ENCODE peak calls at places on chromosome 15, in five cellular contexts. X, Z, V, P and R are unnamed samples.

GRCh38 chr15:81334768-81335447 is 11.0 kb upstream of the STARD5 start:
- DNase-seq in X (no peak), Z (no peak), V (no peak), P (no peak), R (no peak)

GRCh38 chr15:96268421-96269204 is 61.9 kb upstream of the NR2F2 start:
- DNase-seq in X (peak; percentile 22), Z (no peak), V (no peak), P (no peak), R (peak; percentile 62)

GRCh38 chr15:101039461-101039860 is 120.3 kb downstream of the LRRK1 start:
- DNase-seq in X (no peak), Z (no peak), V (peak; percentile 81), P (no peak), R (peak; percentile 55)

GRCh38 chr15:62067448-62068044 is 769 bp downstream of the C2CD4A start:
- DNase-seq in X (peak; percentile 25), Z (no peak), V (no peak), P (no peak), R (no peak)

GRCh38 chr15:60179786-60180391 is 175.8 kb downstream of the FOXB1 start:
- DNase-seq in X (peak; percentile 42), Z (no peak), V (peak; percentile 65), P (no peak), R (peak; percentile 47)

GRCh38 chr15:85381850-85382751 is 1.7 kb downstream of the AKAP13 start:
- DNase-seq in X (peak; percentile 29), Z (no peak), V (no peak), P (no peak), R (no peak)

GRCh38 chr15:37015025-37015424 is 85.3 kb downstream of the MEIS2 start:
- DNase-seq in X (no peak), Z (no peak), V (no peak), P (no peak), R (peak; percentile 47)

GRCh38 chr15:36208868-36209582 is 370.4 kb upstream of the CDIN1 start:
- DNase-seq in X (no peak), Z (no peak), V (no peak), P (no peak), R (peak; percentile 45)

GRCh38 chr15:67991706-67992105 is 62.4 kb upstream of the PIAS1 start:
- DNase-seq in X (no peak), Z (no peak), V (no peak), P (no peak), R (no peak)

GRCh38 chr15:97904196-97904572 is 56.3 kb upstream of the ARRDC4 start:
- DNase-seq in X (peak; percentile 74), Z (no peak), V (peak; percentile 49), P (peak; percentile 63), R (peak; percentile 42)

GRCh38 chr15:74134387-74135027 is 4.1 kb downstream of the ISLR2 start:
- DNase-seq in X (no peak), Z (no peak), V (no peak), P (no peak), R (peak; percentile 22)

GRCh38 chr15:72784233-72784876 is 797 bp upstream of the ADPGK start:
- DNase-seq in X (peak; percentile 82), Z (no peak), V (peak; percentile 83), P (no peak), R (peak; percentile 91)

GRCh38 chr15:62770752-62771151 is 271.8 kb upstream of the TPM1 start:
- DNase-seq in X (peak; percentile 76), Z (no peak), V (peak; percentile 71), P (no peak), R (peak; percentile 91)

GRCh38 chr15:74039656-74040010 is 42.7 kb downstream of the GOLGA6A start:
- DNase-seq in X (no peak), Z (no peak), V (no peak), P (no peak), R (no peak)

GRCh38 chr15:77419050-77419835 is 661 bp downstream of the PEAK1 start:
- DNase-seq in X (peak; percentile 18), Z (peak; percentile 6), V (peak; percentile 18), P (no peak), R (peak; percentile 20)

GRCh38 chr15:58279106-58279505 is 140.9 kb downstream of the AQP9 start:
- DNase-seq in X (no peak), Z (no peak), V (no peak), P (no peak), R (no peak)

GRCh38 chr15:85785887-85786777 is 8.6 kb downstream of the KLHL25 start:
- DNase-seq in X (peak; percentile 81), Z (no peak), V (peak; percentile 33), P (no peak), R (peak; percentile 58)

GRCh38 chr15:32636908-32637567 is 4.5 kb upstream of the SCG5 start:
- DNase-seq in X (no peak), Z (no peak), V (no peak), P (no peak), R (no peak)

GRCh38 chr15:70480196-70480856 is 283.0 kb downstream of the UACA start:
- DNase-seq in X (no peak), Z (no peak), V (no peak), P (no peak), R (no peak)

GRCh38 chr15:78255421-78256043 is 8.8 kb upstream of the DNAJA4 start:
- DNase-seq in X (no peak), Z (no peak), V (no peak), P (no peak), R (no peak)

GRCh38 chr15:101063891-101064794 is 145.0 kb downstream of the LRRK1 start:
- DNase-seq in X (no peak), Z (no peak), V (peak; percentile 5), P (peak; percentile 55), R (peak; percentile 27)

GRCh38 chr15:90529369-90530249 is at the start of gene CRTC3:
- DNase-seq in X (peak; percentile 52), Z (peak; percentile 42), V (peak; percentile 23), P (peak; percentile 23), R (peak; percentile 28)

GRCh38 chr15:70112018-70112395 is 14.3 kb upstream of the TLE3 start:
- DNase-seq in X (no peak), Z (no peak), V (peak; percentile 39), P (no peak), R (no peak)

GRCh38 chr15:60773893-60774292 is 295.0 kb upstream of the ICE2 start:
- DNase-seq in X (no peak), Z (no peak), V (no peak), P (no peak), R (no peak)

GRCh38 chr15:77865106-77865630 is 212.3 kb downstream of the TBC1D2B start:
- DNase-seq in X (no peak), Z (no peak), V (no peak), P (no peak), R (no peak)

GRCh38 chr15:59685737-59686297 is 3.3 kb downstream of the BNIP2 start:
- DNase-seq in X (no peak), Z (no peak), V (no peak), P (no peak), R (peak; percentile 12)

GRCh38 chr15:48370460-48370859 is 39.2 kb downstream of the DUT start:
- DNase-seq in X (peak; percentile 61), Z (no peak), V (peak; percentile 83), P (no peak), R (peak; percentile 92)

GRCh38 chr15:57297630-57298029 is 78.7 kb upstream of the CGNL1 start:
- DNase-seq in X (no peak), Z (no peak), V (no peak), P (no peak), R (no peak)

GRCh38 chr15:95284933-95285401 is 1045.5 kb upstream of the NR2F2 start:
- DNase-seq in X (no peak), Z (no peak), V (no peak), P (no peak), R (peak; percentile 77)

GRCh38 chr15:95277266-95277665 is 1045.9 kb downstream of the MCTP2 start:
- DNase-seq in X (no peak), Z (no peak), V (peak; percentile 80), P (no peak), R (peak; percentile 90)

GRCh38 chr15:31086344-31086743 is 15.2 kb downstream of the TRPM1 start:
- DNase-seq in X (no peak), Z (no peak), V (no peak), P (no peak), R (no peak)

GRCh38 chr15:89725064-89725463 is 26.0 kb downstream of the MESP1 start:
- DNase-seq in X (no peak), Z (no peak), V (no peak), P (no peak), R (no peak)

GRCh38 chr15:57146394-57147140 is 228.1 kb downstream of the TCF12 start:
- DNase-seq in X (no peak), Z (no peak), V (peak; percentile 39), P (no peak), R (peak; percentile 73)

GRCh38 chr15:26503998-26504397 is 268.9 kb downstream of the GABRB3 start:
- DNase-seq in X (no peak), Z (no peak), V (no peak), P (no peak), R (no peak)

GRCh38 chr15:70589221-70589620 is 174.1 kb downstream of the UACA start:
- DNase-seq in X (peak; percentile 42), Z (no peak), V (peak; percentile 69), P (no peak), R (peak; percentile 87)

GRCh38 chr15:81411056-81411455 is 37.0 kb upstream of the TMC3 start:
- DNase-seq in X (no peak), Z (no peak), V (no peak), P (no peak), R (no peak)